ENCODE peak calls at places on chromosomes 7 and 10, in five cellular contexts. Q is BE2C; H is pulmonary artery endothelial cell; O is stimulated activated CD4-positive, alpha-beta T cell treated with anti-CD3 and anti-CD28 coated beads, Interleukin-4, amount 100 ng/mL, for 48 hours; I is left cardiac atrium. W is an unnamed sample.

GRCh38 chr10:87765666-87766376 is 52.2 kb downstream of the ATAD1 start:
- DNase-seq in Q (no peak), O (no peak), I (no peak), H (no peak), W (no peak)

GRCh38 chr10:80373566-80373965 is 17.0 kb downstream of the DYDC2 start:
- DNase-seq in O (no peak), H (no peak), I (no peak), Q (no peak), W (no peak)

GRCh38 chr10:855079-855478 is 76.4 kb downstream of the LARP4B start:
- DNase-seq in I (no peak), Q (no peak), H (no peak), O (no peak), W (no peak)

GRCh38 chr7:90246184-90246583 is 1.2 kb downstream of the CFAP69 start:
- DNase-seq in Q (no peak), I (no peak), H (no peak), O (no peak), W (no peak)

GRCh38 chr7:143391462-143392404 is 10.6 kb downstream of the ZYX start:
- DNase-seq in O (no peak), I (peak; percentile 83), H (peak; percentile 62), Q (no peak), W (peak; percentile 55)

GRCh38 chr7:112495156-112495788 is 14.5 kb downstream of the LSMEM1 start:
- DNase-seq in I (no peak), Q (no peak), O (no peak), H (no peak), W (no peak)

GRCh38 chr7:112383671-112384417 is 66.4 kb upstream of the IFRD1 start:
- DNase-seq in O (no peak), H (no peak), I (no peak), Q (no peak), W (no peak)

GRCh38 chr7:85185355-85186082 is 1.3 kb downstream of the SEMA3D start:
- DNase-seq in Q (peak; percentile 72), H (no peak), I (peak; percentile 57), O (no peak), W (peak; percentile 27)

GRCh38 chr10:6321880-6322279 is 119.1 kb downstream of the PFKFB3 start:
- DNase-seq in I (no peak), H (no peak), Q (no peak), O (no peak), W (no peak)

GRCh38 chr7:103632005-103632639 is 186.1 kb upstream of the SLC26A5 start:
- DNase-seq in O (no peak), Q (no peak), I (no peak), H (no peak), W (no peak)

GRCh38 chr7:138499340-138499739 is 39.3 kb downstream of the TRIM24 start:
- DNase-seq in H (no peak), O (no peak), Q (no peak), I (no peak), W (no peak)

GRCh38 chr10:49611166-49611814 is 1.2 kb downstream of the SLC18A3 start:
- DNase-seq in I (no peak), O (no peak), Q (no peak), H (no peak), W (no peak)

GRCh38 chr7:152330827-152331226 is 105.0 kb downstream of the KMT2C start:
- DNase-seq in H (no peak), Q (no peak), I (no peak), O (no peak), W (no peak)

GRCh38 chr10:33799944-33800323 is 465.5 kb upstream of the NRP1 start:
- DNase-seq in H (no peak), Q (no peak), O (no peak), I (no peak), W (no peak)

GRCh38 chr7:519429-519973 is at the start of gene PDGFA:
- DNase-seq in O (no peak), H (no peak), I (peak; percentile 59), Q (no peak), W (no peak)

GRCh38 chr10:21292763-21293517 is 232.5 kb downstream of the SKIDA1 start:
- DNase-seq in O (no peak), I (peak; percentile 76), Q (peak; percentile 25), H (peak; percentile 77), W (peak; percentile 34)

GRCh38 chr7:70505886-70506285 is 626.1 kb upstream of the GALNT17 start:
- DNase-seq in I (no peak), O (no peak), Q (no peak), H (no peak), W (no peak)

GRCh38 chr7:130886438-130887135 is 152.6 kb upstream of the KLF14 start:
- DNase-seq in O (no peak), H (no peak), Q (no peak), I (no peak), W (no peak)

GRCh38 chr7:102093599-102094001 is 193.1 kb upstream of the SH2B2 start:
- DNase-seq in H (no peak), I (no peak), O (no peak), Q (no peak), W (peak; percentile 73)

GRCh38 chr7:81618400-81619014 is 151.3 kb downstream of the HGF start:
- DNase-seq in H (peak; percentile 70), I (no peak), O (no peak), Q (peak; percentile 32), W (no peak)

GRCh38 chr7:66699998-66700397 is 40.5 kb upstream of the RABGEF1 start:
- DNase-seq in H (no peak), O (no peak), Q (no peak), I (peak; percentile 57), W (peak; percentile 30)

GRCh38 chr7:90231304-90231703 is 13.7 kb upstream of the CFAP69 start:
- DNase-seq in O (no peak), I (no peak), H (no peak), Q (no peak), W (no peak)

GRCh38 chr10:27745380-27745718 is 270 bp downstream of the MKX start:
- DNase-seq in I (no peak), Q (no peak), H (no peak), O (no peak), W (no peak)